ENCODE peak calls at places on chromosomes 11 and 22, in five cellular contexts. One of them, this sample, is unnamed.

GRCh38 chr22:42227435-42227834 is 43.0 kb downstream of the TCF20 start:
- DNase-seq in astrocyte: no peak
- DNase-seq in lower lobe of right lung: no peak
- DNase-seq in pancreas: no peak
- DNase-seq in psoas muscle: no peak
- DNase-seq in this sample: no peak

GRCh38 chr11:67119577-67120391 is 721 bp downstream of the KDM2A start:
- DNase-seq in astrocyte: no peak
- DNase-seq in lower lobe of right lung: peak
- DNase-seq in pancreas: peak
- DNase-seq in psoas muscle: peak
- DNase-seq in this sample: peak

GRCh38 chr22:32918741-32919140 is 117.2 kb downstream of the TIMP3 start:
- DNase-seq in astrocyte: no peak
- DNase-seq in lower lobe of right lung: no peak
- DNase-seq in pancreas: no peak
- DNase-seq in psoas muscle: no peak
- DNase-seq in this sample: no peak

GRCh38 chr11:134779179-134779578 is 367.1 kb upstream of the B3GAT1 start:
- DNase-seq in astrocyte: no peak
- DNase-seq in lower lobe of right lung: no peak
- DNase-seq in pancreas: no peak
- DNase-seq in psoas muscle: no peak
- DNase-seq in this sample: no peak

GRCh38 chr11:29446132-29446531 is 570.7 kb downstream of the KCNA4 start:
- DNase-seq in astrocyte: no peak
- DNase-seq in lower lobe of right lung: no peak
- DNase-seq in pancreas: no peak
- DNase-seq in psoas muscle: no peak
- DNase-seq in this sample: no peak

GRCh38 chr11:3022300-3022967 is 30.3 kb upstream of the NAP1L4 start:
- DNase-seq in astrocyte: peak
- DNase-seq in lower lobe of right lung: no peak
- DNase-seq in pancreas: no peak
- DNase-seq in psoas muscle: no peak
- DNase-seq in this sample: no peak

GRCh38 chr11:110131386-110132123 is 38.4 kb downstream of the ZC3H12C start:
- DNase-seq in astrocyte: no peak
- DNase-seq in lower lobe of right lung: no peak
- DNase-seq in pancreas: no peak
- DNase-seq in psoas muscle: no peak
- DNase-seq in this sample: no peak

GRCh38 chr11:126561327-126561893 is 205.9 kb downstream of the ST3GAL4 start:
- DNase-seq in astrocyte: peak
- DNase-seq in lower lobe of right lung: no peak
- DNase-seq in pancreas: no peak
- DNase-seq in psoas muscle: no peak
- DNase-seq in this sample: no peak

GRCh38 chr11:62879554-62879953 is 1.1 kb upstream of the SLC3A2 start:
- DNase-seq in astrocyte: no peak
- DNase-seq in lower lobe of right lung: no peak
- DNase-seq in pancreas: no peak
- DNase-seq in psoas muscle: peak
- DNase-seq in this sample: no peak

GRCh38 chr11:6404341-6405038 is 14.2 kb downstream of the SMPD1 start:
- DNase-seq in astrocyte: peak
- DNase-seq in lower lobe of right lung: peak
- DNase-seq in pancreas: no peak
- DNase-seq in psoas muscle: no peak
- DNase-seq in this sample: no peak

GRCh38 chr11:7031346-7031957 is 11.2 kb downstream of the NLRP14 start:
- DNase-seq in astrocyte: no peak
- DNase-seq in lower lobe of right lung: no peak
- DNase-seq in pancreas: no peak
- DNase-seq in psoas muscle: no peak
- DNase-seq in this sample: no peak

GRCh38 chr11:121595717-121596156 is 143.0 kb upstream of the SORL1-AS1 start:
- DNase-seq in astrocyte: peak
- DNase-seq in lower lobe of right lung: peak
- DNase-seq in pancreas: no peak
- DNase-seq in psoas muscle: no peak
- DNase-seq in this sample: no peak

GRCh38 chr11:65169164-65169641 is 830 bp upstream of the SPDYC start:
- DNase-seq in astrocyte: peak
- DNase-seq in lower lobe of right lung: no peak
- DNase-seq in pancreas: no peak
- DNase-seq in psoas muscle: no peak
- DNase-seq in this sample: no peak

GRCh38 chr22:41140365-41140957 is 48.1 kb downstream of the EP300 start:
- DNase-seq in astrocyte: no peak
- DNase-seq in lower lobe of right lung: peak
- DNase-seq in pancreas: no peak
- DNase-seq in psoas muscle: no peak
- DNase-seq in this sample: no peak

GRCh38 chr11:3154001-3154599 is 11.0 kb downstream of the OSBPL5 start:
- DNase-seq in astrocyte: peak
- DNase-seq in lower lobe of right lung: no peak
- DNase-seq in pancreas: peak
- DNase-seq in psoas muscle: peak
- DNase-seq in this sample: no peak

GRCh38 chr22:38415561-38416321 is 39.3 kb downstream of the KCNJ4 start:
- DNase-seq in astrocyte: no peak
- DNase-seq in lower lobe of right lung: peak
- DNase-seq in pancreas: peak
- DNase-seq in psoas muscle: no peak
- DNase-seq in this sample: no peak

GRCh38 chr11:2093575-2094353 is 45.4 kb downstream of the IGF2 start:
- DNase-seq in astrocyte: peak
- DNase-seq in lower lobe of right lung: no peak
- DNase-seq in pancreas: peak
- DNase-seq in psoas muscle: peak
- DNase-seq in this sample: no peak

GRCh38 chr11:1890856-1891830 is 552 bp downstream of the PRR33 start:
- DNase-seq in astrocyte: no peak
- DNase-seq in lower lobe of right lung: no peak
- DNase-seq in pancreas: no peak
- DNase-seq in psoas muscle: peak
- DNase-seq in this sample: peak

GRCh38 chr22:29700949-29701927 is 18.6 kb upstream of the CABP7 start:
- DNase-seq in astrocyte: peak
- DNase-seq in lower lobe of right lung: no peak
- DNase-seq in pancreas: no peak
- DNase-seq in psoas muscle: no peak
- DNase-seq in this sample: peak

GRCh38 chr11:1526785-1527184 is 40.2 kb upstream of the MOB2 start:
- DNase-seq in astrocyte: no peak
- DNase-seq in lower lobe of right lung: no peak
- DNase-seq in pancreas: no peak
- DNase-seq in psoas muscle: no peak
- DNase-seq in this sample: no peak

GRCh38 chr11:105861225-105861624 is 160.8 kb downstream of the MSANTD4 start:
- DNase-seq in astrocyte: no peak
- DNase-seq in lower lobe of right lung: no peak
- DNase-seq in pancreas: no peak
- DNase-seq in psoas muscle: no peak
- DNase-seq in this sample: no peak

GRCh38 chr11:13052130-13052541 is 43.0 kb downstream of the RASSF10 start:
- DNase-seq in astrocyte: no peak
- DNase-seq in lower lobe of right lung: no peak
- DNase-seq in pancreas: no peak
- DNase-seq in psoas muscle: no peak
- DNase-seq in this sample: no peak

GRCh38 chr11:60891103-60891741 is 15.2 kb downstream of the PRPF19 start:
- DNase-seq in astrocyte: peak
- DNase-seq in lower lobe of right lung: no peak
- DNase-seq in pancreas: no peak
- DNase-seq in psoas muscle: no peak
- DNase-seq in this sample: no peak

GRCh38 chr11:60895687-60896086 is 10.7 kb downstream of the PRPF19 start:
- DNase-seq in astrocyte: no peak
- DNase-seq in lower lobe of right lung: no peak
- DNase-seq in pancreas: no peak
- DNase-seq in psoas muscle: no peak
- DNase-seq in this sample: no peak

GRCh38 chr11:60890696-60891095 is 15.7 kb downstream of the PRPF19 start:
- DNase-seq in astrocyte: no peak
- DNase-seq in lower lobe of right lung: no peak
- DNase-seq in pancreas: no peak
- DNase-seq in psoas muscle: no peak
- DNase-seq in this sample: no peak

GRCh38 chr11:60887531-60887930 is 18.9 kb downstream of the PRPF19 start:
- DNase-seq in astrocyte: peak
- DNase-seq in lower lobe of right lung: no peak
- DNase-seq in pancreas: no peak
- DNase-seq in psoas muscle: peak
- DNase-seq in this sample: peak

GRCh38 chr11:60889869-60890311 is 16.5 kb downstream of the PRPF19 start:
- DNase-seq in astrocyte: no peak
- DNase-seq in lower lobe of right lung: no peak
- DNase-seq in pancreas: no peak
- DNase-seq in psoas muscle: no peak
- DNase-seq in this sample: no peak
- H3K27ac ChIP-seq in astrocyte: no peak
- H3K27ac ChIP-seq in lower lobe of right lung: no peak
- H3K27ac ChIP-seq in pancreas: no peak
- H3K27ac ChIP-seq in psoas muscle: no peak
- H3K27ac ChIP-seq in this sample: no peak

GRCh38 chr11:73582636-73583035 is 15.3 kb downstream of the FAM168A start:
- DNase-seq in astrocyte: no peak
- DNase-seq in lower lobe of right lung: no peak
- DNase-seq in pancreas: no peak
- DNase-seq in psoas muscle: no peak
- DNase-seq in this sample: no peak

GRCh38 chr11:73576226-73576625 is 21.7 kb downstream of the FAM168A start:
- DNase-seq in astrocyte: no peak
- DNase-seq in lower lobe of right lung: no peak
- DNase-seq in pancreas: no peak
- DNase-seq in psoas muscle: no peak
- DNase-seq in this sample: no peak

GRCh38 chr11:73579641-73580434 is 18.1 kb downstream of the FAM168A start:
- DNase-seq in astrocyte: no peak
- DNase-seq in lower lobe of right lung: no peak
- DNase-seq in pancreas: no peak
- DNase-seq in psoas muscle: no peak
- DNase-seq in this sample: no peak

GRCh38 chr11:73578786-73579185 is 19.1 kb downstream of the FAM168A start:
- DNase-seq in astrocyte: no peak
- DNase-seq in lower lobe of right lung: no peak
- DNase-seq in pancreas: no peak
- DNase-seq in psoas muscle: no peak
- DNase-seq in this sample: no peak

GRCh38 chr11:73577496-73577917 is 20.4 kb downstream of the FAM168A start:
- DNase-seq in astrocyte: peak
- DNase-seq in lower lobe of right lung: no peak
- DNase-seq in pancreas: no peak
- DNase-seq in psoas muscle: no peak
- DNase-seq in this sample: no peak
- H3K27ac ChIP-seq in astrocyte: no peak
- H3K27ac ChIP-seq in lower lobe of right lung: no peak
- H3K27ac ChIP-seq in pancreas: no peak
- H3K27ac ChIP-seq in psoas muscle: no peak
- H3K27ac ChIP-seq in this sample: no peak

GRCh38 chr11:96337541-96338530 is 5.2 kb downstream of the MAML2 start:
- DNase-seq in astrocyte: no peak
- DNase-seq in lower lobe of right lung: no peak
- DNase-seq in pancreas: no peak
- DNase-seq in psoas muscle: no peak
- DNase-seq in this sample: peak

GRCh38 chr11:96340555-96340885 is 2.5 kb downstream of the MAML2 start:
- DNase-seq in astrocyte: no peak
- DNase-seq in lower lobe of right lung: no peak
- DNase-seq in pancreas: no peak
- DNase-seq in psoas muscle: no peak
- DNase-seq in this sample: no peak

GRCh38 chr11:96338910-96339703 is 3.9 kb downstream of the MAML2 start:
- DNase-seq in astrocyte: peak
- DNase-seq in lower lobe of right lung: peak
- DNase-seq in pancreas: no peak
- DNase-seq in psoas muscle: peak
- DNase-seq in this sample: peak

GRCh38 chr11:96341237-96342130 is 1.5 kb downstream of the MAML2 start:
- DNase-seq in astrocyte: no peak
- DNase-seq in lower lobe of right lung: peak
- DNase-seq in pancreas: peak
- DNase-seq in psoas muscle: peak
- DNase-seq in this sample: peak

DNA sequence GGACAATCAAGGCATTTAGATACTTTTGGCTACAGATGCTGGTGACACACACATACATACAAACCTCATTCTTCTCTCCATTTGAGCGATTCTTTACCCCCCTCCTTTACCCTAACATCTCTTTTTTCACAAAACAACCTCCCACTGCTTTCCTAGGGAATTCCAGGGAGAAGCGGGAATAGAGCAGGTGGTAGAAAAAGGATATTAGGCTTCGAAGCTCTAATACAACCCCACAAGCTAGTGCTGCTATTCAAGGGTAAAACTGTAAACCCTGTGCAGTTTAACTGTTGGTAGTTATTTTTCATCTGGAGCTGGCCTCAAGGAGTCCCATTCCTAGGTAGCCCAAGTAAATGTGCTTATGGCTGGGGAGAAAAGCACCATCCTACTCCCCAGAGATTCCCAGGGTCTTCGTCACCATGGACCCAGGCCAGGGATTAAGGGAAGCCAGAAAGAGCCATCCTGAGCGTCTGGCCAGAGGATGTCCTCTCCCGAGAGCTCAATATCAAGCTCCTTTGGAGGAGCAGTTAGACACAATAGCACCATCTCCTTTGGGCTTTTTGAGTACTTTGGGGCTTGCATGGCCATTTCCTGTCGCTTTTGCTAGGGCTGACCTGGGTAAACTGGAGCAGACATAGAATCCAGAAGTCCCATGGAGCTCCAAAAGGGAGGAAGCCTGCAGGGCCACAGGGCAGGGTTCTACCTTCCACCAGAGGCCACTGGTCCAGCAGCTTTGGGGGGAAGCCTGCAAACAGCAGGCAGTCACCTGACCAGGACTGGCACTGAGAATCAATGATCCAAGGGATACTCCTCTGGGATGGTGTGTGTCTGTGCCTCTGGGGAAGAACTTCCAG is 3.1 kb downstream of the MAML2 start:
- DNase-seq in astrocyte: peak
- DNase-seq in lower lobe of right lung: no peak
- DNase-seq in pancreas: no peak
- DNase-seq in psoas muscle: no peak
- DNase-seq in this sample: no peak
- H3K27ac ChIP-seq in astrocyte: peak
- H3K27ac ChIP-seq in lower lobe of right lung: peak
- H3K27ac ChIP-seq in pancreas: peak
- H3K27ac ChIP-seq in psoas muscle: peak
- H3K27ac ChIP-seq in this sample: peak

DNA sequence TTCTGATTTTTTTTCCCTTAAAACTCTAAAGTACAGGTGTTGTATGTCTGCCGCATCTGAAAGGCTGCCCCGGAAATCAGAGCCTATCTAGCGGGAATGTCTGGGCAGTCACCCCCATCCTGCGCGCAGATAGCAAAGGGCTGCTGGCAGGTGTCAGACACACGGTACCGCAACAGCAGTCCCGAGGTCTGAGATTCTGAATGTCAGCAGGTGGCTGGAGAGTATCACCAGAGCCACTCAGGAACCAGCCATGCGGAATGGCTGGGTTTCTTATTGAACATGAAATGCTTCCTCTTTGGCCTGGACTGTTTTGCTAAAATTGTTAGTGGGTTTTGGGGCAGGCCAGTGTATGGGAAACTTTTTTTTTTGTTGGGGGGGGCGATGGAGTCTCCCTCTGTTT is 53.3 kb downstream of the CERK start:
- DNase-seq in astrocyte: no peak
- DNase-seq in lower lobe of right lung: no peak
- DNase-seq in pancreas: no peak
- DNase-seq in psoas muscle: no peak
- DNase-seq in this sample: no peak
- H3K27ac ChIP-seq in astrocyte: no peak
- H3K27ac ChIP-seq in lower lobe of right lung: no peak
- H3K27ac ChIP-seq in pancreas: peak
- H3K27ac ChIP-seq in psoas muscle: no peak
- H3K27ac ChIP-seq in this sample: no peak

This sample was measured in Peyer's patch.